ENCODE peak calls at places on chromosomes 7 and 10, in five cellular contexts. L is H9, Q is AG04449, S is GM23338, M is BE2C. Y is an unnamed sample.

GRCh38 chr10:113520606-113521481 is 32.0 kb upstream of the HABP2 start:
- DNase-seq in L (peak; percentile 75), Q (peak; percentile 31), S (peak; percentile 85), M (peak; percentile 73), Y (peak; percentile 84)

GRCh38 chr7:105387621-105388372 is 924 bp downstream of the SRPK2 start:
- DNase-seq in L (peak; percentile 58), Q (no peak), S (peak; percentile 65), M (peak; percentile 82), Y (peak; percentile 61)

GRCh38 chr10:59177031-59177861 is 803 bp downstream of the PHYHIPL start:
- DNase-seq in L (peak; percentile 68), Q (peak; percentile 21), S (peak; percentile 75), M (peak; percentile 75), Y (peak; percentile 66)

GRCh38 chr7:116713500-116713899 is 41.5 kb downstream of the MET start:
- DNase-seq in L (no peak), Q (no peak), S (no peak), M (no peak), Y (no peak)

GRCh38 chr10:10878944-10879343 is 138.7 kb upstream of the CELF2 start:
- DNase-seq in L (no peak), Q (no peak), S (no peak), M (no peak), Y (no peak)

GRCh38 chr7:27944626-27945025 is 204.7 kb downstream of the TAX1BP1 start:
- DNase-seq in L (no peak), Q (no peak), S (no peak), M (no peak), Y (no peak)

GRCh38 chr7:130356760-130357611 is 12.4 kb downstream of the CPA5 start:
- DNase-seq in L (no peak), Q (no peak), S (no peak), M (no peak), Y (no peak)

GRCh38 chr7:117092801-117093200 is 139.5 kb downstream of the ST7 start:
- DNase-seq in L (no peak), Q (peak; percentile 12), S (no peak), M (no peak), Y (peak; percentile 19)

GRCh38 chr7:66202380-66202779 is 2.8 kb upstream of the TPST1 start:
- DNase-seq in L (peak; percentile 5), Q (no peak), S (no peak), M (no peak), Y (no peak)

GRCh38 chr7:73786588-73786987 is 16.5 kb upstream of the CLDN3 start:
- DNase-seq in L (no peak), Q (no peak), S (no peak), M (no peak), Y (no peak)

GRCh38 chr7:124752310-124752709 is 13.3 kb downstream of the GPR37 start:
- DNase-seq in L (no peak), Q (peak; percentile 1), S (no peak), M (no peak), Y (no peak)

GRCh38 chr10:7866191-7866590 is 47.9 kb downstream of the TAF3 start:
- DNase-seq in L (no peak), Q (no peak), S (no peak), M (no peak), Y (no peak)

GRCh38 chr10:55500931-55501559 is 700.0 kb upstream of the PCDH15 start:
- DNase-seq in L (peak; percentile 68), Q (no peak), S (peak; percentile 84), M (peak; percentile 60), Y (peak; percentile 34)
- TF ChIP-seq CTCF in L (peak; percentile 79), Q (no peak), S (peak; percentile 80), M (peak; percentile 83), Y (no peak)

GRCh38 chr7:112199035-112199655 is 7.1 kb downstream of the DOCK4 start:
- DNase-seq in L (no peak), Q (no peak), S (no peak), M (no peak), Y (no peak)
- TF ChIP-seq CTCF in L (no peak), Q (no peak), S (no peak), M (no peak), Y (no peak)

DNA sequence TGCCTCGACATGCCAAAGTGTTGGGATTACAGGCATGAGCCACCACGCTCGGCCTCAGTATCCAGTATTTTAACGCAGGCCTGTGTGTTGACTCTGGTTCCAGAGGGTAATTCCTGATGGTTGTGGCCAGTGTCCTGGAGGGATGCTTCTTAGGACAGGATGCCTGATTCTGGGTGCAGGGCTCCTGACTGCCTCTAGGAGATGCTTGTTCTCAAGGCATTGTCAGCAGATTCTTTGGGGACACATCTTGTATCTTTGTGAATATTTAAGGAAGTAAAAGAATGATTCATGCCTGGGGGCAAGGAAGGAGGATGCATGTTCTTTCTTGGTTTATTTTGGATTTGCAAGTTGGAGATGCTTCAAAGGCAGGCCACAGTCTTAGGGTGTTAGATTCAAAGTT is 2.2 kb downstream of the ZDHHC4 start:
- DNase-seq in L (peak; percentile 43), Q (no peak), S (peak; percentile 70), M (no peak), Y (no peak)
- TF ChIP-seq CTCF in L (peak; percentile 52), Q (peak; percentile 4), S (peak; percentile 38), M (no peak), Y (no peak)

GRCh38 chr10:29688230-29688634 is 53.5 kb upstream of the SVIL start:
- DNase-seq in L (peak; percentile 79), Q (no peak), S (peak; percentile 85), M (peak; percentile 31), Y (no peak)
- TF ChIP-seq CTCF in L (no peak), Q (no peak), S (no peak), M (no peak), Y (no peak)

GRCh38 chr7:19117870-19118608 is 603 bp upstream of the TWIST1 start:
- DNase-seq in L (peak; percentile 41), Q (no peak), S (peak; percentile 61), M (no peak), Y (no peak)

GRCh38 chr7:19118896-19119301 is 1.5 kb upstream of the TWIST1 start:
- DNase-seq in L (peak; percentile 76), Q (no peak), S (peak; percentile 80), M (no peak), Y (no peak)

GRCh38 chr7:19119901-19120486 is 2.6 kb upstream of the TWIST1 start:
- DNase-seq in L (no peak), Q (no peak), S (peak; percentile 55), M (no peak), Y (no peak)

GRCh38 chr7:19119372-19119771 is 1.9 kb upstream of the TWIST1 start:
- DNase-seq in L (no peak), Q (no peak), S (no peak), M (no peak), Y (no peak)

GRCh38 chr7:19122018-19122588 is 4.7 kb upstream of the TWIST1 start:
- DNase-seq in L (no peak), Q (no peak), S (peak; percentile 75), M (no peak), Y (no peak)
- TF ChIP-seq CTCF in L (peak; percentile 91), Q (peak; percentile 67), S (peak; percentile 93), M (peak; percentile 94), Y (peak; percentile 17)

DNA sequence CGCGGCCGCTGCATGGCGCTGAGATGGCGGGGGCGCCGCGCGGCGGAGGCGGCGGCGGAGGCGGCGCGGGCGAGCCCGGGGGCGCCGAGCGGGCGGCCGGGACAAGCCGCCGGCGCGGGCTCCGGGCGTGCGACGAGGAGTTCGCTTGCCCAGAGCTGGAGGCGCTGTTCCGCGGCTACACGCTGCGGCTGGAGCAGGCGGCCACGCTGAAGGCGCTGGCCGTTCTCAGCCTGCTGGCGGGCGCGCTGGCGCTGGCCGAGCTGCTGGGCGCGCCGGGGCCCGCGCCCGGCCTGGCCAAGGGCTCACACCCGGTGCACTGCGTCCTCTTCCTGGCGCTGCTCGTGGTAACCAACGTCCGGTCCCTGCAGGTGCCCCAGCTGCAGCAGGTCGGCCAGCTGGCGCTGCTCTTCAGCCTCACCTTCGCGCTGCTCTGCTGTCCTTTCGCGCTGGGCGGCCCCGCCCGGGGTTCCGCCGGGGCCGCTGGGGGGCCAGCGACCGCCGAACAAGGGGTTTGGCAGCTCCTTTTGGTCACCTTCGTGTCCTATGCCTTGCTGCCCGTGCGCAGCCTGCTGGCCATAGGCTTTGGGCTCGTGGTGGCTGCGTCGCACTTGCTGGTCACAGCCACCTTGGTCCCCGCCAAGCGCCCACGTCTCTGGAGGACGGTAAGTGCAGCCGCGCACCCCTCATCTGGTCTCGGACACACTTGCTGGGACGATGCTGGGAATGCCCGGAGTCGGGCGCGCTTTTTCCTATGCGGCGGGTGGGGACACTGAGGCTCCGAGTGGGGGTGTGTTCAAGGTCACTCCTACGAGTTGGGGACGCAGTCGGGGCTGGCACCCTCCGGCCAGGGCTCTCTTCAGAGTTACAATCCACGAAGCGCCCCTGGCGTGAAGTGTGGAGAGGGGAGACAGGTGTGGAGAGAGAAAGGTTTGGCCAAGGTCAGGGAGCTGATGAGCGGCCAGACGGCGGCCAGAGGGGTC is 643 bp downstream of the ADCY1 start:
- DNase-seq in L (peak; percentile 57), Q (no peak), S (peak; percentile 81), M (peak; percentile 79), Y (peak; percentile 22)
- TF ChIP-seq CTCF in L (peak; percentile 37), Q (peak; percentile 37), S (no peak), M (no peak), Y (no peak)